ENCODE peak calls at places on chromosomes 12 and 14, in four cellular contexts. F is K562, P is HCT116, J is H1. V is an unnamed sample. For H3K9me3, the result is how much of the 10 kb centered on the place peaks cover.

GRCh38 chr12:107306141-107306670 is 212.9 kb upstream of the CRY1 start:
- DNase-seq in P (no peak), J (no peak), F (no peak), V (no peak)

GRCh38 chr12:101939856-101940265 is 62.5 kb downstream of the DRAM1 start:
- DNase-seq in F (peak), P (peak), J (peak), V (peak)

GRCh38 chr12:21656931-21657335 is 709 bp downstream of the LDHB start:
- DNase-seq in F (peak), J (no peak), P (peak), V (peak)

GRCh38 chr12:94037444-94037843 is 110.9 kb upstream of the PLXNC1 start:
- DNase-seq in J (no peak), F (no peak), P (no peak), V (no peak)

GRCh38 chr12:76144253-76144564 is 59.7 kb upstream of the NAP1L1 start:
- DNase-seq in F (peak), J (no peak), P (no peak), V (no peak)

GRCh38 chr14:35682802-35683201 is 126.3 kb downstream of the RALGAPA1 start:
- DNase-seq in P (no peak), F (no peak), J (no peak), V (no peak)

GRCh38 chr12:60211244-60211643 is 615.4 kb downstream of the SLC16A7 start:
- DNase-seq in F (no peak), P (no peak), J (no peak), V (no peak)

GRCh38 chr14:64628940-64629403 is 75.3 kb upstream of the PLEKHG3 start:
- DNase-seq in J (no peak), P (no peak), F (no peak), V (no peak)

GRCh38 chr14:103545219-103545914 is 16.4 kb downstream of the TRMT61A start:
- DNase-seq in P (no peak), F (no peak), J (no peak), V (no peak)

GRCh38 chr14:82528011-82528410 is 994.4 kb upstream of the SEL1L start:
- DNase-seq in P (no peak), F (no peak), J (no peak), V (no peak)

GRCh38 chr12:53825246-53826081 is 73.7 kb upstream of the CISTR start:
- DNase-seq in P (peak), J (no peak), F (no peak), V (no peak)

GRCh38 chr12:89993632-89994031 is 285.0 kb upstream of the ATP2B1 start:
- DNase-seq in J (no peak), P (no peak), F (no peak), V (no peak)

GRCh38 chr12:55720071-55720564 is at the start of gene RDH5:
- DNase-seq in J (no peak), P (no peak), F (no peak), V (no peak)
- H3K4me3 ChIP-seq in J (no peak), P (peak), F (no peak), V (no peak)

GRCh38 chr12:56202838-56203237 is 13.6 kb upstream of the SMARCC2 start:
- DNase-seq in P (no peak), F (no peak), J (no peak), V (no peak)

GRCh38 chr12:56204275-56204674 is 15.0 kb upstream of the SMARCC2 start:
- DNase-seq in F (no peak), J (no peak), P (no peak), V (no peak)

GRCh38 chr12:56202366-56202765 is 13.1 kb upstream of the SMARCC2 start:
- DNase-seq in F (no peak), J (no peak), P (no peak), V (no peak)

GRCh38 chr12:56197921-56198635 is 8.8 kb upstream of the SMARCC2 start:
- DNase-seq in J (no peak), P (no peak), F (no peak), V (no peak)

GRCh38 chr12:56198836-56199235 is 9.6 kb upstream of the SMARCC2 start:
- DNase-seq in J (no peak), F (no peak), P (no peak), V (no peak)
- TF ChIP-seq ZNF274 in J (no peak), F (no peak), P (no peak), V (no peak)

GRCh38 chr14:92241966-92242365 is 81.0 kb upstream of the SLC24A4 start:
- DNase-seq in F (no peak), J (no peak), P (no peak), V (no peak)

GRCh38 chr14:92248638-92249037 is 74.3 kb upstream of the SLC24A4 start:
- DNase-seq in J (no peak), F (no peak), P (no peak), V (no peak)

GRCh38 chr14:92247347-92247746 is 75.6 kb upstream of the SLC24A4 start:
- DNase-seq in P (no peak), J (no peak), F (no peak), V (no peak)

GRCh38 chr14:92247937-92248336 is 75.0 kb upstream of the SLC24A4 start:
- DNase-seq in F (no peak), J (no peak), P (no peak), V (no peak)

GRCh38 chr14:92244805-92245204 is 78.2 kb upstream of the SLC24A4 start:
- DNase-seq in F (no peak), J (no peak), P (no peak), V (no peak)
- H3K9me3 ChIP-seq in F (under half), J (under half), P (under half), V (under half)

GRCh38 chr14:23154876-23155587 is 28.4 kb downstream of the SLC7A8 start:
- DNase-seq in F (peak), J (peak), P (no peak), V (peak)
- H3K4me3 ChIP-seq in F (no peak), J (no peak), P (no peak), V (no peak)

GRCh38 chr12:27245039-27245438 is 953 bp downstream of the STK38L start:
- DNase-seq in F (no peak), P (no peak), J (no peak), V (no peak)
- TF ChIP-seq ZNF274 in F (no peak), P (no peak), J (no peak), V (no peak)

GRCh38 chr14:105898482-105899010 is 372.2 kb downstream of the TMEM121 start:
- DNase-seq in F (no peak), P (no peak), J (no peak), V (no peak)
- H3K9me3 ChIP-seq in F (under half), P (under half), J (half or more), V (under half)

DNA sequence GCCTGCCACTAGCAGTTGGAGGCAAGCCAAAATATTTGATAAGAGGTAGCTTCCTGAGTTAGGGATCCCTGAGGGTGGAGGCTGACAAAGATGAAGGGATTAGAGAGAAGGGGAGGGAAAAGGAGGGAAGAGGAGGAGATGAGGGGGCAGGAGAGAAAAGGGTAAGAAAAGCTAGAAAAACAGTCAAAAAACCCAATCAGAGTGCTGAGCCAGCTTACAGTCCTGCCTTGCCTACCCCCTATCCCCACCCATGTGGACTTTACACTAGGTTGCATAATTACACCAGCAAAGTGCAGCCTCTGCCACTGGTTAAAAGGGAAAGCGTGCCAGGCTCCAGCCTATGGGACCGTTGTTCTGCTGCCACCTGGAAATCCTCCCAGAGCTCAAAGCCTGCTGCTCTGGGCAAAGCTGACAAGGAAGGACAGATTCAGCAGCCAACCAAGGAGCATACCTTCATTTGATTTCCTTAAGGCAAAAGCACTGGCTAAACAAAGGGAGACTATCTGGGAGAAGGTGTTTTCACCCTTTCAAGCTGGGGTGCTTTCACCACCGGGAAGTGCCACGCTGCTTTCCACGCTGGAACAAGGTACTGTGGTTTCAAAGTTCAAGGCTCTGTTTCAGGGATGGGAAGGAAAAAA is 3.9 kb upstream of the NUMB start:
- DNase-seq in J (no peak), P (no peak), F (peak), V (no peak)
- H3K4me3 ChIP-seq in J (no peak), P (no peak), F (no peak), V (no peak)

GRCh38 chr12:2615665-2616387 is 178.9 kb upstream of the FKBP4 start:
- DNase-seq in P (no peak), J (no peak), F (no peak), V (no peak)
- TF ChIP-seq ZNF274 in P (no peak), J (no peak), F (no peak), V (no peak)

V was measured in NT2/D1.